ENCODE peak calls at places on chromosome 3, in seven cellular contexts. M is neuronal stem cell, I is heart right ventricle, W is fibroblast of lung, R is vagina, E is thyroid gland, B is tibial artery. L is an unnamed sample.

GRCh38 chr3:65828706-65829105 is 210.0 kb downstream of the MAGI1 start:
- DNase-seq in M (no peak), I (no peak), W (no peak), R (no peak), E (no peak), B (no peak), L (no peak)

GRCh38 chr3:51675201-51675611 is 4.2 kb downstream of the TEX264 start:
- DNase-seq in M (no peak), I (no peak), W (peak; percentile 37), R (no peak), E (peak; percentile 66), B (no peak), L (no peak)

GRCh38 chr3:116051040-116051439 is 394.2 kb downstream of the LSAMP start:
- DNase-seq in M (no peak), I (no peak), W (no peak), R (no peak), E (no peak), B (no peak), L (no peak)

GRCh38 chr3:6965881-6966280 is 105.0 kb downstream of the GRM7 start:
- DNase-seq in M (no peak), I (no peak), W (no peak), R (no peak), E (no peak), B (no peak), L (no peak)

GRCh38 chr3:184314700-184315505 is 497 bp downstream of the EIF4G1 start:
- DNase-seq in M (peak; percentile 48), I (peak; percentile 87), W (peak; percentile 84), R (peak; percentile 92), E (peak; percentile 87), B (peak; percentile 88), L (peak; percentile 65)

GRCh38 chr3:143676021-143676420 is 172.2 kb downstream of the SLC9A9 start:
- DNase-seq in M (no peak), I (no peak), W (no peak), R (no peak), E (no peak), B (no peak), L (no peak)

GRCh38 chr3:182570934-182571594 is 222.2 kb upstream of the ATP11B start:
- DNase-seq in M (no peak), I (no peak), W (no peak), R (no peak), E (no peak), B (no peak), L (no peak)

GRCh38 chr3:105791919-105792786 is 76.7 kb downstream of the CBLB start:
- DNase-seq in M (no peak), I (peak; percentile 68), W (peak; percentile 99), R (peak; percentile 98), E (peak; percentile 25), B (peak; percentile 94), L (no peak)

GRCh38 chr3:128493221-128494151 is 485 bp upstream of the GATA2 start:
- DNase-seq in M (no peak), I (no peak), W (no peak), R (peak; percentile 90), E (no peak), B (peak; percentile 18), L (no peak)

GRCh38 chr3:128494152-128494650 is 1.2 kb upstream of the GATA2 start:
- DNase-seq in M (no peak), I (no peak), W (no peak), R (peak; percentile 85), E (no peak), B (no peak), L (no peak)

GRCh38 chr3:128491071-128491899 is 1.7 kb downstream of the GATA2 start:
- DNase-seq in M (no peak), I (no peak), W (no peak), R (peak; percentile 87), E (no peak), B (peak; percentile 18), L (peak; percentile 23)

GRCh38 chr3:128491900-128492352 is 1.1 kb downstream of the GATA2 start:
- DNase-seq in M (no peak), I (no peak), W (peak; percentile 40), R (no peak), E (no peak), B (no peak), L (no peak)

DNA sequence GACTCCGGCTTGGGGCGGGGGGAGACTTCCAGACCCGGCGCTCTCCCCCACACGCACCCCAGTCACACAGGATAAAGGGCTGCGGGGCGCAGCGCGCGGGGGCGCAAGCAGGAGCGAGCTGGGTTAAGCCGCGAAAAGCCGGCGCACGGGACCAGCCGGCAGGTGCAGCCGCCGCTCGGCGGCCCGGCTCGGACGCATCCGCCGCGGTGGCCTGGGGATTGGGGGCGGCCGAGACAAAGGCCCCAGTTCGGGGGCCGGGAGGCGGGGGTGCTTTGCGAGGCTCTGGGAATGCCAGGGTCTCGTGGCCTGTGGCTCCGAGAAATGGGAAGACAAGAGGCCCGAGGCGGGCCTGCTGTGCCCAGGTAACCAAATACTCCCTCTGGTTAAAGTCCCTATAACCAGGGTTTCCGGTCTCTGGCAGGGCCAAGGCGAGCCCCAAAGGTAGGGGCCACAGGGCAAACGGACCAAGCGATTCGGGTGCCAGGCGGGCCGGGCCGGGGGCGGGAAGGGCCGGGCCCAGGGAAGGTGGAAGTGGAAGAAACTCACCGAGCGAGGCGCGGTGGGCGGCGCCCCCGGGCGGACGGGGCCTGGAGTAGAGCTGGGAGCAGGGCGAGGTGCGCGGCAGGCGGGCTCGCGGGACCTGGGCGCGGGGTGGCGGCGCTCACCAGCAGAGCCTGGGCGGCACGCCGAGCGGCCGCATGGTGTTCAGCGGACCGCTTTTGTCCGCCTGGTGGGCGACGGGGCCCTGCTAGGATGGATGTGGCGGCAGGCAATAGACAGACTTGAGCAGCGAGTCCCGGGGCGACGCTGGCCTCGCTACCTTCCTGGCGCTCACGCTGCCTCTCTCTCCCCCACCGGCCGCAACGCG is at the start of gene GATA2:
- DNase-seq in M (no peak), I (no peak), W (no peak), R (peak; percentile 85), E (no peak), B (peak; percentile 20), L (no peak)
- H3K27me3 ChIP-seq in M (peaks cover 91% of the 10 kb centered on the region), I (peaks cover 79% of the 10 kb centered on the region), W (peaks cover 71% of the 10 kb centered on the region), R (no peaks in the 10 kb centered on the region), E (peaks cover 37% of the 10 kb centered on the region), B (peaks cover 96% of the 10 kb centered on the region), L (no peaks in the 10 kb centered on the region)

GRCh38 chr3:138950701-138951100 is 3.7 kb downstream of the FOXL2NB start:
- DNase-seq in M (no peak), I (no peak), W (no peak), R (no peak), E (no peak), B (no peak), L (no peak)

GRCh38 chr3:138950006-138950644 is 3.1 kb downstream of the FOXL2NB start:
- DNase-seq in M (no peak), I (no peak), W (peak; percentile 21), R (no peak), E (peak; percentile 39), B (no peak), L (no peak)

GRCh38 chr3:138949002-138949418 is 2.0 kb downstream of the FOXL2NB start:
- DNase-seq in M (no peak), I (no peak), W (no peak), R (no peak), E (no peak), B (no peak), L (no peak)

GRCh38 chr3:138948371-138949001 is 1.5 kb downstream of the FOXL2NB start:
- DNase-seq in M (no peak), I (no peak), W (no peak), R (no peak), E (no peak), B (no peak), L (no peak)

DNA sequence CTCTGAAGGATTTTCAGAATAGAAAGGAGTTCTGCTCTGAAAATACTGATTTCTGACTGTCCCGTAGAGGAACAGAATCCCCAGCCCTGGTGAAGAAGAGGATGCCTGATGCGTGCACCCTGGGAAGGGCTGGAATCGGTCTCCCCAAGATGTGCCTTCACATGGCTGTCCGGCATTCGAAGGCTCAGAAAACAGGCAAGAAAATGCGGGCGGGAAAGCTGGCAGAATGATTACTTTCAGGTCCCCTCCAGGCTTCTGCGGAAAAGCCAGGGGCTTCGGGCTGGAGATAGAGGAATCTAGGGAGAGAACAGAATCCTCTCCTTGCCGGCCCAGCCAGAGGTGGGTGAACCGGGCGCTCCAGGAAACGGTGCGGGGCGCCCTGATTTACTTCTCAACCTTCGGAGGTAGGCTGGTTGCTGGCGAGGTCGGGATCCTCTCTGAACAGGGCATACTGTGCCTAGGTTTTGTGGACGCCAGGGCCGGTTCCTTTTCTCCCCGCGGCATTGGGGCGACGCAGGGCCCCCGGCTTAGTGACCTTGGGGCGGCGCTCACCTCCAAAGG is 2.5 kb downstream of the FOXL2NB start:
- DNase-seq in M (no peak), I (no peak), W (no peak), R (no peak), E (no peak), B (no peak), L (no peak)
- H3K27me3 ChIP-seq in M (peaks cover 40% of the 10 kb centered on the region), I (peaks cover 89% of the 10 kb centered on the region), W (peaks cover 77% of the 10 kb centered on the region), R (peaks cover 11% of the 10 kb centered on the region), E (peaks cover 48% of the 10 kb centered on the region), B (peaks cover 76% of the 10 kb centered on the region), L (peaks cover 1% of the 10 kb centered on the region)

GRCh38 chr3:169659096-169659521 is 4.4 kb downstream of the MECOM start:
- DNase-seq in M (peak; percentile 36), I (peak; percentile 57), W (peak; percentile 43), R (no peak), E (no peak), B (no peak), L (no peak)
- H3K27me3 ChIP-seq in M (no peaks in the 10 kb centered on the region), I (peaks cover 37% of the 10 kb centered on the region), W (peaks cover 4% of the 10 kb centered on the region), R (no peaks in the 10 kb centered on the region), E (peaks cover 17% of the 10 kb centered on the region), B (peaks cover 36% of the 10 kb centered on the region), L (peaks cover 2% of the 10 kb centered on the region)

GRCh38 chr3:128455116-128455515 is 11.6 kb downstream of the DNAJB8 start:
- DNase-seq in M (no peak), I (no peak), W (no peak), R (no peak), E (no peak), B (no peak), L (no peak)

GRCh38 chr3:128452120-128452519 is 14.6 kb downstream of the DNAJB8 start:
- DNase-seq in M (no peak), I (no peak), W (no peak), R (no peak), E (no peak), B (no peak), L (no peak)

GRCh38 chr3:128452678-128453275 is 13.9 kb downstream of the DNAJB8 start:
- DNase-seq in M (no peak), I (no peak), W (no peak), R (no peak), E (no peak), B (no peak), L (no peak)

GRCh38 chr3:128454310-128454618 is 12.4 kb downstream of the DNAJB8 start:
- DNase-seq in M (no peak), I (no peak), W (no peak), R (no peak), E (no peak), B (no peak), L (no peak)

DNA sequence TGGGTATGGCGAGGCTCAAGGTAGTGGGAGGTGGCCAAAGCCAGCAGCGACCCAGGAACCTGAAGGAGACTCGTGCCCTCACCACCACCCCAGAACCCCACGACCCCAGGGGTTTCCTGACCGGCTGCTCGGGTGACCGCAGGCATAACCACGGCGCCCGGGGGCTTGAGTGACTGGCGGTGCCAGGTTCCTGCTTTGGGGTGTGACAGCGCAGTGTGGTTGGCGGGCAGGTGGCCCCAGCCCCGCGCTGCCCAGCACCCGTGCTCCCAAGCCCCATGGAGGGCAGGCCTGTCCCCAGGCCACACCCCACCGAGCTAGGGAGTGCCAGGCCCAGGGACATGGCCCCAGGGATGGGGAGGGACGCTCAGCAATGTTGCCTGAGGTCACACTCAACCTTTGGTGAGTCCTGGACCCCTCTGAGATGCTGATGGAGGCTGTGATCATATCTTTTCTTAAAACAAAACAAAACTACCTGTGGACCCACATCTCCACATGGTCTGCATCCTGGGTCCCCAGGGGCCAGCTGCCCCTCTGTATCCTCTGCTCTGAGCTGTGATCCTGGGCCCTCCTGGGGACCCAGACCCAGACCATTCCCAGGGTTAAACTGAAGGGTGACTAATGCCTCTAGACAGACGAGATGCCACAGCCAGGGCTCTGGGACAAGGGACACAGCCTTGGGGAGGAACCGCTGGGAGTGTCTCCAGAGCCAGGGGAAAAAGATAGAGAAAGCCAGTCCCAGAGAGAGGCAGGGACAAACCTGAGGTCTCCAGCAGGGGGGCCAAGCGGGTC is 13.0 kb downstream of the DNAJB8 start:
- DNase-seq in M (no peak), I (no peak), W (no peak), R (no peak), E (no peak), B (no peak), L (no peak)
- H3K27me3 ChIP-seq in M (no peaks in the 10 kb centered on the region), I (peaks cover 14% of the 10 kb centered on the region), W (peaks cover 19% of the 10 kb centered on the region), R (no peaks in the 10 kb centered on the region), E (no peaks in the 10 kb centered on the region), B (peaks cover 42% of the 10 kb centered on the region), L (no peaks in the 10 kb centered on the region)